ENCODE peak calls at places on chromosome 2, in nine cellular contexts. G is IMR-90; W is naive thymus-derived CD4-positive, alpha-beta T cell; I is sciatic nerve; Q is T-helper 17 cell; D is pancreas; R is mucosa of descending colon; B is activated CD8-positive, alpha-beta T cell treated with anti-CD3 and anti-CD28 coated beads for 36 hours; Y is activated T-cell treated with anti-CD3 and anti-CD28 coated beads, Interleukin-2, amount 50 U/mL, for 4 hours. F is an unnamed sample.

GRCh38 chr2:181076666-181077065 is 96.3 kb downstream of the UBE2E3 start:
- ATAC-seq in I (no peak), W (no peak), R (no peak), B (no peak), D (no peak), G (no peak), Q (no peak), Y (no peak), F (peak)

GRCh38 chr2:127048969-127049897 is 57.7 kb downstream of the BIN1 start:
- ATAC-seq in D (no peak), W (no peak), B (no peak), G (no peak), Y (no peak), Q (no peak), R (no peak), I (no peak), F (no peak)

GRCh38 chr2:108367014-108367413 is 10.7 kb upstream of the SULT1C4 start:
- ATAC-seq in Y (no peak), G (no peak), I (no peak), R (no peak), Q (no peak), W (no peak), D (no peak), B (no peak), F (no peak)

GRCh38 chr2:31032475-31032874 is 105.8 kb downstream of the GALNT14 start:
- ATAC-seq in Q (no peak), W (peak), D (peak), G (no peak), B (no peak), R (no peak), I (no peak), Y (no peak), F (no peak)

GRCh38 chr2:12287220-12287751 is 429.4 kb upstream of the TRIB2 start:
- ATAC-seq in I (no peak), Y (no peak), B (no peak), W (no peak), G (no peak), R (no peak), Q (no peak), D (no peak), F (peak)

GRCh38 chr2:240567137-240567871 is 980 bp upstream of the RNPEPL1 start:
- ATAC-seq in I (peak), Y (no peak), Q (no peak), D (peak), B (no peak), G (no peak), R (peak), W (no peak), F (peak)

GRCh38 chr2:229851870-229852269 is 69.9 kb downstream of the TRIP12 start:
- ATAC-seq in Y (no peak), Q (no peak), R (no peak), I (no peak), D (no peak), G (no peak), B (no peak), W (no peak), F (no peak)

GRCh38 chr2:151297882-151298281 is 8.4 kb upstream of the NMI start:
- ATAC-seq in I (peak), D (no peak), Q (no peak), B (peak), R (peak), G (no peak), Y (no peak), W (peak), F (no peak)